ENCODE peak calls at places on chromosomes 2 and 18, in four cellular contexts. H is heart left ventricle, G is cardiac muscle cell, X is GM20000. I is an unnamed sample.
A peak's percentile ranks its signal among the peaks of the same experiment; 100 is the strongest.

GRCh38 chr2:26758790-26759321 is 5.2 kb upstream of the SLC35F6 start:
- DNase-seq in H (no peak), G (no peak), X (no peak), I (no peak)

GRCh38 chr18:69948919-69949537 is 1.4 kb upstream of the CD226 start:
- DNase-seq in H (peak; percentile 27), G (peak; percentile 12), X (peak; percentile 60), I (no peak)

GRCh38 chr18:80159713-80160636 is 50.9 kb downstream of the ADNP2 start:
- DNase-seq in H (no peak), G (no peak), X (peak; percentile 81), I (peak; percentile 70)

GRCh38 chr2:236644502-236644911 is 74.9 kb downstream of the ACKR3 start:
- DNase-seq in H (peak; percentile 4), G (no peak), X (no peak), I (no peak)

GRCh38 chr2:111617299-111617803 is 266.6 kb downstream of the ANAPC1 start:
- DNase-seq in H (no peak), G (no peak), X (no peak), I (no peak)

GRCh38 chr2:145801210-145801609 is 1281.3 kb upstream of the ZEB2 start:
- DNase-seq in H (no peak), G (no peak), X (no peak), I (no peak)

GRCh38 chr2:121721926-121722325 is 14.7 kb downstream of the NIFK start:
- DNase-seq in H (no peak), G (no peak), X (no peak), I (no peak)

GRCh38 chr2:212409560-212409959 is 129.0 kb downstream of the ERBB4 start:
- DNase-seq in H (no peak), G (no peak), X (no peak), I (no peak)

GRCh38 chr18:46946656-46947282 is 29.4 kb downstream of the KATNAL2 start:
- DNase-seq in H (peak; percentile 80), G (peak; percentile 94), X (peak; percentile 79), I (peak; percentile 27)

GRCh38 chr2:97761192-97761591 is 47.8 kb downstream of the ZAP70 start:
- DNase-seq in H (no peak), G (no peak), X (no peak), I (no peak)

GRCh38 chr2:174752403-174753037 is 11.8 kb downstream of the CHRNA1 start:
- DNase-seq in H (no peak), G (no peak), X (peak; percentile 45), I (no peak)

GRCh38 chr2:195737531-195738162 is 80.6 kb downstream of the SLC39A10 start:
- DNase-seq in H (no peak), G (no peak), X (no peak), I (no peak)

I was measured in ovary.